ENCODE peak calls at places on chromosomes 3 and 15, in five cellular contexts. F, E, C, D and U are unnamed samples. For H3K27me3, the result is how much of the 10 kb centered on the place peaks cover.

GRCh38 chr3:69329897-69330296 is 56.0 kb downstream of the FRMD4B start:
- DNase-seq in F (peak), C (no peak), E (no peak), D (no peak), U (no peak)

GRCh38 chr3:128192131-128192530 is 38.9 kb downstream of the EEFSEC start:
- DNase-seq in D (no peak), F (no peak), C (no peak), E (no peak), U (no peak)

GRCh38 chr15:23447107-23447500 is at the start of gene GOLGA6L2:
- DNase-seq in F (no peak), C (no peak), E (no peak), D (no peak), U (no peak)

GRCh38 chr3:24199775-24200247 is 254.7 kb downstream of the NR1D2 start:
- DNase-seq in F (no peak), C (no peak), E (no peak), D (no peak), U (no peak)

GRCh38 chr3:125684199-125684598 is 88.9 kb upstream of the OSBPL11 start:
- DNase-seq in F (peak), C (no peak), D (peak), E (no peak), U (no peak)

GRCh38 chr3:9214599-9214998 is 34.8 kb downstream of the SRGAP3 start:
- DNase-seq in F (peak), C (no peak), D (no peak), E (no peak), U (no peak)

GRCh38 chr3:116083686-116084085 is 361.6 kb downstream of the LSAMP start:
- DNase-seq in F (peak), C (no peak), E (no peak), D (no peak), U (no peak)

GRCh38 chr3:155211266-155211665 is 82.2 kb downstream of the STRIT1 start:
- DNase-seq in F (no peak), C (no peak), E (no peak), D (no peak), U (no peak)

GRCh38 chr15:82930466-82930865 is 22.1 kb downstream of the HOMER2 start:
- DNase-seq in D (no peak), F (no peak), E (no peak), C (no peak), U (no peak)

GRCh38 chr15:33315044-33315443 is 4.3 kb downstream of the RYR3 start:
- DNase-seq in E (no peak), C (no peak), D (no peak), F (no peak), U (no peak)

GRCh38 chr15:98442379-98442833 is 205.9 kb upstream of the IGF1R start:
- DNase-seq in D (peak), E (peak), C (no peak), F (peak), U (no peak)

GRCh38 chr15:77599899-77600298 is 32.8 kb downstream of the LINGO1 start:
- DNase-seq in F (peak), D (peak), C (peak), E (no peak), U (no peak)

GRCh38 chr15:83030021-83030420 is 18.6 kb upstream of the C15orf40 start:
- DNase-seq in F (peak), D (no peak), C (no peak), E (no peak), U (no peak)

GRCh38 chr3:4977001-4977888 is 2.0 kb upstream of the BHLHE40 start:
- DNase-seq in F (peak), E (peak), D (peak), C (peak), U (peak)

GRCh38 chr3:71961378-71961777 is 176.4 kb upstream of the PROK2 start:
- DNase-seq in E (no peak), D (no peak), F (no peak), C (no peak), U (no peak)

GRCh38 chr3:10505050-10505790 is at the start of gene ATP2B2:
- DNase-seq in E (no peak), D (peak), F (no peak), C (no peak), U (no peak)

GRCh38 chr15:50929062-50929461 is 20.6 kb downstream of the AP4E1 start:
- DNase-seq in D (no peak), E (no peak), F (no peak), C (no peak), U (no peak)

GRCh38 chr3:168865022-168865551 is 769.4 kb upstream of the GOLIM4 start:
- DNase-seq in C (no peak), D (no peak), E (no peak), F (peak), U (no peak)

GRCh38 chr3:71593106-71593505 is 9.6 kb upstream of the FOXP1 start:
- DNase-seq in D (no peak), F (no peak), E (no peak), C (no peak), U (no peak)

GRCh38 chr3:136862611-136862951 is 573 bp downstream of the NCK1 start:
- DNase-seq in C (peak), E (peak), F (peak), D (peak), U (peak)

GRCh38 chr3:197809356-197810020 is 18.4 kb downstream of the LRCH3 start:
- DNase-seq in F (peak), E (no peak), C (no peak), D (no peak), U (no peak)

GRCh38 chr3:73813291-73813977 is 188.7 kb upstream of the PDZRN3 start:
- DNase-seq in D (no peak), F (no peak), E (no peak), C (no peak), U (no peak)

GRCh38 chr15:94620632-94621031 is 389.3 kb downstream of the MCTP2 start:
- DNase-seq in D (no peak), E (no peak), C (no peak), F (no peak), U (no peak)

DNA sequence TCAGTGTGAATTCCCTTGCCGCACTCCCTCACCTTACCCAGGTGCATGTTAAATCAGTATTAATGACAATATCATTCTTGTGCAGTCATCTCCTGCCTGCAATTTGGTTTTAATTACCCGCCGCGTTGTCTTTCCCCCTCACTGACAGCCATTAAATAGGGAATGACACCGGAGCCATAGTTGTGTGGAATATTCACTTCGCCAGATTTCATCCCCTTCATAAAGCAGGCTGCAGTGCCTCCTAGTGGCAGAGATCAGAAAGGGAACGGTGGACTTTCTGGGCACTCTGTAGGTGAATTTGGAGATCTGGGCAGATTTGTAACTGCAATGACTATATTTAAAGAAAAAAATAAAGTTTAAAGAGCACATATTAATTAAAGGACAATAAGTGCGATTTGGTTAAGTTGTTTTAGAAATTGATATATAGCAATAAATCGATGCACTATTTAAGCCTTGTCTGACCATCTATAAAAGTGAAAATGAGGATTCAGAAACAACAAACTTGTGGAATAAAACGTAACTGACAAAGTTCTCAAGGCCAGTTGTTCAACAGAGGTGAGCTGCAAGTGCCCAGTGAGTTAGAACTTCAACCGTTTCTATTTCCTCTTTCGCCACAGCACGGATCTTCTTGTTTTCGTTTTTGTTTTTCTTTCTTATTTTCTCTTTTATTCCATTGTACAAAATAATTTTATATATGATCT is 725.1 kb upstream of the ARRDC4 start:
- DNase-seq in D (peak), F (peak), E (peak), C (peak), U (no peak)
- H3K27me3 ChIP-seq in D (under half), F (under half), E (under half), C (under half), U (under half)

GRCh38 chr3:32819581-32820348 is 2.0 kb downstream of the TRIM71 start:
- DNase-seq in D (no peak), F (no peak), C (no peak), E (no peak), U (peak)
- H3K27me3 ChIP-seq in D (under half), F (half or more), C (half or more), E (under half), U (under half)

GRCh38 chr15:89412906-89413411 is 78.3 kb upstream of the POLG start:
- DNase-seq in F (no peak), C (no peak), D (no peak), E (no peak), U (no peak)
- H3K27me3 ChIP-seq in F (half or more), C (half or more), D (half or more), E (under half), U (under half)

DNA sequence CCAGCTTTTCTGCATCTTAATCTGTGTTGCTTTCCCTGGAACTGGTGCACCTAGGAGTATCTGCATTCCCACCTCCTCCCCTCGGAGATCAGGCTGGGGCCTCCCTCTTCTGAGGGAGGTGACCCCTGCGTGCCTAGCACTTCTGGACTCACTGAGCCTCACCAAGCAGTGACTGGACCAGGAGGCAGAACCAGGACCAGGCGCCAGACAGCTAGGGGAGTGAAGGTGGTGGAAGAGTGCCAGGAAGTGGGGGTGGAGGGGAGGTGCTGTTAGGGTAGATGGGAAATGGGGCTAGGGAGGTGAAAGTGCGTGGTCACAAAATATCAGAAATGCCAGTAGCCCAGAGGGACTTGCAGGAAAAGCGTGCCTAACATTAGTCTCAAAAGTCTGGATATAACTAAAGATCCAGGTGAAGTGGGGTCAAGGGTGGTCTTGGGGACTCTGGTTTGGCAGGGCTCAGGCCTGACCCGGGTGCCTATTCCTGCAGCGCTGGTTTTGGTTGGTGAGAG is 1.2 kb downstream of the DUOXA2 start:
- DNase-seq in D (no peak), C (no peak), F (no peak), E (no peak), U (no peak)
- H3K27me3 ChIP-seq in D (half or more), C (half or more), F (half or more), E (under half), U (under half)

GRCh38 chr3:52343946-52344600 is 28.0 kb downstream of the DNAH1 start:
- DNase-seq in D (no peak), F (no peak), E (no peak), C (no peak), U (no peak)
- H3K27me3 ChIP-seq in D (under half), F (under half), E (under half), C (under half), U (under half)

GRCh38 chr15:28096411-28096719 is 2.8 kb downstream of the OCA2 start:
- DNase-seq in C (no peak), F (no peak), E (no peak), D (no peak), U (no peak)
- H3K27me3 ChIP-seq in C (half or more), F (half or more), E (under half), D (half or more), U (under half)

GRCh38 chr3:123026551-123027291 is 842 bp downstream of the SEMA5B start:
- DNase-seq in C (peak), E (peak), F (no peak), D (peak), U (peak)

GRCh38 chr3:123021388-123021787 is 6.2 kb downstream of the SEMA5B start:
- DNase-seq in E (no peak), F (no peak), D (peak), C (no peak), U (no peak)

GRCh38 chr3:123025642-123026521 is 1.7 kb downstream of the SEMA5B start:
- DNase-seq in D (peak), C (peak), E (peak), F (no peak), U (peak)

GRCh38 chr3:123021986-123022510 is 5.5 kb downstream of the SEMA5B start:
- DNase-seq in F (no peak), E (no peak), C (no peak), D (no peak), U (no peak)

DNA sequence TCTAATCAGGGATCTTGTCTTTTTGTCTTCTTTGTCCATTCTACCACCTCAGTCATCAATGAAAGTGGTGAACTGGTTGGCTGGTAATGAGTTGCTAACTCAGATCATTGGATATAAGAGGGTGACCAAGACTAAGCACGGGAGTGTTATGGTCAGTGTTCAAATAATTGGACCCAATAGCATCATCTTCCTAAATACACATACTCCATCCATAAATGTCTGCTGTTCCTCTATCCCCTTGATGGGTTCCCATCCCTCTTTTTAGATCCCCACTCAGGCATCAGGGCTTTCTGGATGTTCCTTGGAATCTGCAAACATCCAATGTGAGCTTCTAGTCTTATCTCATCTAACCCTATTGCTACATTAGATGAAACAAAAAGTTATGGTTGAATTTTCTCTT is 3.5 kb downstream of the SEMA5B start:
- DNase-seq in F (no peak), C (no peak), E (no peak), D (no peak), U (no peak)
- H3K27me3 ChIP-seq in F (half or more), C (under half), E (under half), D (under half), U (under half)

DNA sequence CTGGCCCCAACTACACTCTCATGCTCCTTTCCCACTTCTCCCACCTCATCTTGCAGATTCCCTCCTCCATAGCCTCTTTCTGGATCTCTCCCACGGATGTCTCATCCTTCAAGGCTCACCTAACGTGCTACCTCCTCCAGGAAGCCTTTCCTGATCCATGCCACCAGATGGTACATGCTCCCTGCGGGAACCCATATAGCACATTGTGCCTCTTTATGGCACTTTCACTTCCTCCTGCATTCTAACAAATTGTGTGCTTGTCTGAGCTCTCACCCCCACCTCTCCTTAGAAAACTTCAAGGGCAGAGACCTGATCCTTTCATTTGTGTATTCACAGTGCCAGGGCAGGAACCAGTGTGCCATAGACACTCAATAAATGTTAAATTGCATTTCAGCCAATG is 63.0 kb downstream of the HES1 start:
- DNase-seq in E (no peak), F (no peak), D (no peak), C (no peak), U (no peak)
- H3K27me3 ChIP-seq in E (under half), F (under half), D (under half), C (under half), U (under half)

GRCh38 chr3:179021119-179021903 is 50.3 kb downstream of the ZMAT3 start:
- DNase-seq in C (no peak), F (no peak), D (no peak), E (no peak), U (no peak)
- H3K27me3 ChIP-seq in C (under half), F (under half), D (under half), E (under half), U (under half)

GRCh38 chr15:65964792-65965433 is 95.6 kb downstream of the RAB11A start:
- DNase-seq in E (no peak), D (no peak), C (no peak), F (no peak), U (no peak)

GRCh38 chr15:65971741-65971995 is 102.4 kb downstream of the RAB11A start:
- DNase-seq in C (no peak), E (no peak), F (no peak), D (no peak), U (no peak)

GRCh38 chr15:65970937-65971740 is 101.8 kb downstream of the RAB11A start:
- DNase-seq in C (no peak), E (no peak), D (no peak), F (peak), U (no peak)

DNA sequence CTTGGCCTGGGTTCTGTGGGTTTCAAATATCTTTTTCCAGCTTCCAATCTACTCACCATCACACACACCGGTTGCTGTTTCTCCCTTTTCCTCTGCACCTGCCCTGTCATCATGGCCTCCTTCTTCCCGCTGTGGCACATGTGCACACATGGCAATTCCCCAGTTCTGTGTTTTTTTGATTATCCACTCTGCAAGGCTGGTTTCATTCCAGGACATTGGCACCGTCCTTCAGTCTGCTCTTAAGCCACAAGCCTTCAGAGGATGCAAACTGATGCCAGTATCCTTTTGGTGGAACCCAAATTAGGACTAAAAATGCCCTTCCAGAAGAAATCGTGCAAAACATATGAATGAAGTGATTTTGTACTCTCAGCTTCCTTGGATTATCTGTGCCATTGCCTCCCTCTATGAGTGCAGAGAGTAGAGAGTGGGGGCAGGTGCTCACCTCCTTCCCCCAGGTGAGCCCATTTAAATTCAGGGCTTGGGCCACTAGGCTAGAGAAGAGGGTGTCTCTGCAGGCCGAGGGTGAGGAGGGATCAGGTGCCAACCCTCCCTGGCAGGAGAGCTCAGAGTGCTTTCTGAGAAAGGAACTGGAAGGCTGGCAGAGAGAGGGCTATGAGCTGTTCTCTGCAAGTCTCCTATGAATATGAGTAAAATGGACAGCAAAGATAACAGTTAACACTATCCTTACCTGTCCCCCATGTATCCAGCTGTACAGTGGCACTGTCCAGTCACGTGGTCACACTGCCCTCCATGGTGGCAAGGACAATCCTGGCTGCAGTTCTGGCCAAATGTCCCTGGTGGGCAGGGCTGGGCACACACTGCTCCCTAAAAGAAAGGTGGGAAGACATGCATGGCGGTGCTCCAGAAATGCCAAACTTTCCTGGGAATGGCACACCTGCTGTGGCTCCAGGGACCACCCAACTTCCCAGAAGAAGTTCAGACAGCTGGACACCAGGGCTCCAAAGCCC is 100.9 kb downstream of the RAB11A start:
- DNase-seq in E (no peak), F (no peak), C (no peak), D (no peak), U (no peak)
- H3K27me3 ChIP-seq in E (under half), F (under half), C (half or more), D (under half), U (under half)